ENCODE peak calls at places on chromosome 17, in nine cellular contexts. F is OCI-LY7; Q is transverse colon; K is adrenal gland; V is gastrocnemius medialis; N is lung; B is colonic mucosa; P is astrocyte; L is CD8-positive, alpha-beta memory T cell. T is an unnamed sample.

GRCh38 chr17:53012364-53012763 is 810.4 kb upstream of the KIF2B start:
- DNase-seq in F (no peak), N (no peak), B (no peak), K (no peak), P (no peak), V (no peak), Q (no peak), L (no peak), T (no peak)

GRCh38 chr17:69098635-69099034 is 37.9 kb upstream of the ABCA9 start:
- DNase-seq in L (no peak), K (no peak), F (no peak), V (no peak), N (no peak), B (no peak), P (no peak), Q (no peak), T (no peak)

GRCh38 chr17:77302682-77303081 is 161.9 kb downstream of the SEC14L1 start:
- DNase-seq in L (no peak), K (no peak), V (no peak), P (no peak), N (no peak), Q (no peak), B (no peak), F (no peak), T (no peak)

GRCh38 chr17:47929218-47930000 is 12.0 kb upstream of the PNPO start:
- DNase-seq in F (no peak), K (no peak), L (no peak), Q (no peak), B (no peak), P (no peak), V (no peak), N (no peak), T (no peak)

GRCh38 chr17:79983456-79983855 is 52.2 kb downstream of the TBC1D16 start:
- DNase-seq in P (peak), L (no peak), V (no peak), Q (peak), N (no peak), B (no peak), K (peak), F (no peak), T (no peak)

GRCh38 chr17:752002-752619 is at the start of gene GEMIN4:
- DNase-seq in V (peak), K (peak), B (peak), P (peak), N (peak), L (peak), F (peak), Q (peak), T (peak)

GRCh38 chr17:64128787-64129514 is 993 bp downstream of the ERN1 start:
- DNase-seq in Q (peak), N (no peak), F (peak), P (no peak), B (peak), L (no peak), K (peak), V (no peak), T (peak)

GRCh38 chr17:58507123-58507634 is 7.3 kb downstream of the MTMR4 start:
- DNase-seq in N (no peak), P (no peak), L (no peak), Q (no peak), B (no peak), F (no peak), V (no peak), K (peak), T (no peak)

GRCh38 chr17:4788807-4789700 is at the start of gene GLTPD2:
- DNase-seq in Q (peak), K (no peak), L (no peak), V (no peak), P (no peak), F (no peak), B (no peak), N (no peak), T (no peak)

GRCh38 chr17:81245024-81245664 is 6.0 kb downstream of the NDUFAF8 start:
- DNase-seq in N (no peak), P (peak), K (no peak), V (no peak), L (no peak), Q (no peak), F (peak), B (no peak), T (no peak)

GRCh38 chr17:64002658-64003525 is 4.7 kb downstream of the PRR29 start:
- DNase-seq in Q (no peak), N (no peak), B (peak), K (peak), F (no peak), P (no peak), V (no peak), L (no peak), T (no peak)

GRCh38 chr17:28760987-28761562 is 17.3 kb downstream of the TRAF4 start:
- DNase-seq in F (no peak), P (peak), L (no peak), N (peak), V (peak), Q (peak), B (peak), K (peak), T (peak)

DNA sequence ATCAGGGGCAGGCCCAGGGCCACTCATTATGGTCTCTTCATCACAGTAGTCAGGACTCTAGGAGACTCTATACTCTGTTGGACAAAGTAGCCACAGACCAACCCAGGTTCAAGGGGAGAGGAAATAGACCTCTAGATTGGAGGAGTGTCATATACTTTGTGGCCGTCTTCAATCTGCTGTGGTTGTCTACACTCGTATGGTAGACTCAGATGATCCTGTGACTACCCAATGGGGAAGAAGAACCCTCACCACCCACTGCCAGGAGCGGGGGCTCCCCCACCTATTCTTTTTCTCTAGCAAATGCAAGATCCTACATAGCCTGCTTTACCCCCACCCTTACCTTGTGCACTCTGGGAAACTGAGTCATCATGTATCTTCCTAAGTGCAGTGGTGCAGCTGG is 80.5 kb downstream of the KSR1 start:
- DNase-seq in B (no peak), F (no peak), P (no peak), K (no peak), L (no peak), Q (no peak), V (no peak), N (no peak), T (no peak)
- H3K27ac ChIP-seq in B (no peak), F (no peak), P (no peak), K (no peak), L (no peak), Q (peak), V (no peak), N (no peak), T (peak)

GRCh38 chr17:30570191-30570590 is 93.0 kb downstream of the GOSR1 start:
- DNase-seq in B (no peak), K (no peak), Q (no peak), L (no peak), V (no peak), N (no peak), P (no peak), F (no peak), T (no peak)

GRCh38 chr17:30570596-30571265 is 93.5 kb downstream of the GOSR1 start:
- DNase-seq in K (no peak), F (no peak), Q (no peak), P (no peak), N (no peak), V (no peak), B (no peak), L (no peak), T (no peak)

GRCh38 chr17:30559656-30560055 is 82.4 kb downstream of the GOSR1 start:
- DNase-seq in N (no peak), V (no peak), K (no peak), P (no peak), L (no peak), F (no peak), Q (no peak), B (no peak), T (no peak)

GRCh38 chr17:30567231-30568116 is 90.3 kb downstream of the GOSR1 start:
- DNase-seq in L (no peak), P (no peak), B (no peak), F (no peak), Q (no peak), N (no peak), K (no peak), V (no peak), T (no peak)

DNA sequence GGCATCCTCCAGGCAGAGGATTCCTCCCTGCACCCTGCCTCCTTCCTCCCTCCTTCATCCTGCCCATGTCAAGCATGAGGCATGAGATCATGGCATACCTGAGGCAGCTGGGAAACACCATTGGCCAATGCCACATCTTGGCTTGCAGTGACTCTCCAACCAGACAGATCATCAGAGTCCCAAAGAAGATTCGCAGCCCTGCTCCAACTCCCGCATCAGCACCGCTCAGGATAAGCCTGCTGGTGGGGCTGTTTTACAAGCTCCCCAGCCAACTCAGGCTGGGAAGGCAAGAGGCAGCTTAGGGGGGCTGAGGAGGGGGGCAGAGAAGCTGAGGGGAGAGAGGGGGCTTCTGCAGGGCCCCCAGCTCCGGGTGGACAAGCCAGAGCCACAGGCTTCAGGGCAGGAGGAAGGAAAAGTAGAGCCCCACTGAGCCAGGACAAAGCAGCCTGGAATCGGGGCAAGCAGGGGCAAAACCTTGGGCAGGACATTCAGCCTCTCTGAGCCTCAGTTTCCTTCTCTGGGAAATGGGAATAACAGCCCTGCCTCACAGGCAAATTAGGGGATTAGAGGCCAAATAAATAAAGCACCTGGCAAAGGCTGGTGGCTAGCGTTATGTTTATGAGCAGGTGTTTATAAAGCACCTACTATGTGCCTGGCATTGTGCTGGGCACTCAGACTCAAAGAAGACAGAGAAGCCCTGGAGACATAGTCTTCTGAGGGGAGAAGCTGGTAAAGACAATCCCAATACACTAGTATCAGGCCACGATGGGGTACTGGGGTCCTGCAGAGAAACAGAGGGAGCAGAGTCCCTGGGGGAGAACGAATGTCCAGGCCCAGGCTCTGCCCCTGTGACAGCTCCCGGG is 88.1 kb downstream of the GOSR1 start:
- DNase-seq in L (no peak), N (no peak), F (no peak), Q (no peak), K (no peak), P (no peak), B (no peak), V (no peak), T (no peak)
- H3K27ac ChIP-seq in L (no peak), N (no peak), F (no peak), Q (no peak), K (no peak), P (no peak), B (no peak), V (no peak), T (no peak)

GRCh38 chr17:8792646-8793045 is 6.5 kb downstream of the MFSD6L start:
- DNase-seq in P (no peak), F (no peak), L (no peak), V (no peak), B (no peak), K (no peak), Q (no peak), N (no peak), T (no peak)

GRCh38 chr17:8791248-8791909 is 7.8 kb downstream of the MFSD6L start:
- DNase-seq in B (no peak), K (no peak), Q (no peak), P (no peak), F (no peak), V (no peak), N (no peak), L (no peak), T (no peak)

GRCh38 chr17:8791910-8792270 is 7.3 kb downstream of the MFSD6L start:
- DNase-seq in P (peak), Q (no peak), F (no peak), V (no peak), K (no peak), L (no peak), B (no peak), N (no peak), T (no peak)

GRCh38 chr17:8788998-8789397 is 10.2 kb downstream of the MFSD6L start:
- DNase-seq in P (no peak), V (no peak), F (no peak), Q (no peak), B (no peak), K (no peak), L (no peak), N (no peak), T (no peak)

DNA sequence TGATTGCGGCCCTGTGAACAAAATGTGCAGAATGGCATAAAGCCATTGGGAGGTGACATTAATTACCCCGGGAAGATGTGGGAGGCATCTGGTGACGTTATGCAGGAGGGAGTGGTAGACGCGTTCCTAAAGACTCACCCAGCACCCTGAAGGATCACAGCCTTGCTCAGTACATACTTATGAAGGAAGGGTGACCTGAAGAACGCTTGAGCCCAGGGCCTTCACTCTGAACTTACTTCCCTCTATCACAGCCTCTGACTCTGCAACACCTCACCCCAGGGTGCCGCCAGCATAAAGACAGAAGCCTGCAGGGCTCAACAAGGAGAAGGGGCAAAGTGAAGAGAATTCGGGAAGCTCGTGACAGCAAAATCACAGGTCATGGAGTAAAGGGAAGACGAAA is 9.4 kb downstream of the MFSD6L start:
- DNase-seq in L (no peak), V (no peak), P (no peak), K (no peak), N (no peak), Q (no peak), F (no peak), B (no peak), T (no peak)
- H3K27ac ChIP-seq in L (no peak), V (no peak), P (no peak), K (no peak), N (no peak), Q (no peak), F (no peak), B (no peak), T (no peak)

GRCh38 chr17:72463287-72464102 is 342.7 kb downstream of the SOX9 start:
- DNase-seq in N (no peak), K (no peak), F (no peak), Q (no peak), P (no peak), B (no peak), V (no peak), L (no peak), T (peak)

GRCh38 chr17:72462814-72463213 is 342.0 kb downstream of the SOX9 start:
- DNase-seq in L (no peak), K (no peak), N (no peak), Q (no peak), P (no peak), B (no peak), V (no peak), F (no peak), T (no peak)

GRCh38 chr17:72462396-72462795 is 341.6 kb downstream of the SOX9 start:
- DNase-seq in L (no peak), N (no peak), Q (no peak), P (peak), V (no peak), B (no peak), F (no peak), K (no peak), T (no peak)

GRCh38 chr17:72460711-72461110 is 339.9 kb downstream of the SOX9 start:
- DNase-seq in B (no peak), Q (no peak), V (no peak), L (no peak), N (no peak), P (peak), K (no peak), F (no peak), T (peak)

GRCh38 chr17:72461757-72462156 is 340.9 kb downstream of the SOX9 start:
- DNase-seq in L (no peak), F (no peak), K (no peak), Q (no peak), V (no peak), N (no peak), P (no peak), B (no peak), T (no peak)
- H3K27ac ChIP-seq in L (no peak), F (no peak), K (no peak), Q (no peak), V (no peak), N (no peak), P (no peak), B (no peak), T (peak)

GRCh38 chr17:61449707-61450640 is 2.2 kb upstream of the TBX4 start:
- DNase-seq in F (no peak), L (no peak), K (no peak), V (no peak), P (no peak), B (no peak), Q (no peak), N (no peak), T (no peak)

GRCh38 chr17:61452301-61453290 is at the start of gene TBX4:
- DNase-seq in K (no peak), N (no peak), Q (no peak), B (no peak), F (no peak), V (no peak), L (no peak), P (no peak), T (no peak)

GRCh38 chr17:61453563-61453962 is 1.3 kb downstream of the TBX4 start:
- DNase-seq in B (no peak), L (no peak), V (no peak), P (peak), K (no peak), Q (no peak), F (no peak), N (no peak), T (no peak)

GRCh38 chr17:61451538-61452300 is 503 bp upstream of the TBX4 start:
- DNase-seq in B (no peak), K (no peak), V (no peak), L (no peak), P (no peak), N (no peak), F (no peak), Q (no peak), T (no peak)

GRCh38 chr17:61450641-61451537 is 1.3 kb upstream of the TBX4 start:
- DNase-seq in L (no peak), B (no peak), N (no peak), F (no peak), P (no peak), V (no peak), Q (no peak), K (no peak), T (no peak)
- H3K27ac ChIP-seq in L (no peak), B (no peak), N (peak), F (no peak), P (no peak), V (no peak), Q (no peak), K (no peak), T (no peak)

GRCh38 chr17:76252040-76252954 is 12.0 kb upstream of the RNF157 start:
- DNase-seq in V (peak), P (peak), L (no peak), K (peak), N (no peak), B (no peak), Q (peak), F (peak), T (no peak)
- H3K27ac ChIP-seq in V (peak), P (no peak), L (no peak), K (no peak), N (peak), B (peak), Q (peak), F (no peak), T (peak)

GRCh38 chr17:41907185-41907556 is 11.6 kb downstream of the ACLY start:
- DNase-seq in Q (no peak), L (no peak), F (no peak), K (peak), N (no peak), B (no peak), P (peak), V (no peak), T (no peak)

GRCh38 chr17:41906465-41907184 is 12.1 kb downstream of the ACLY start:
- DNase-seq in B (no peak), Q (no peak), N (no peak), F (no peak), P (no peak), V (no peak), L (no peak), K (peak), T (peak)

GRCh38 chr17:41907633-41908539 is 10.9 kb downstream of the ACLY start:
- DNase-seq in N (no peak), B (peak), V (no peak), P (no peak), L (no peak), K (no peak), F (no peak), Q (peak), T (no peak)

GRCh38 chr17:41905172-41905571 is 13.6 kb downstream of the ACLY start:
- DNase-seq in N (no peak), V (no peak), B (no peak), L (no peak), P (no peak), Q (no peak), K (no peak), F (no peak), T (no peak)

DNA sequence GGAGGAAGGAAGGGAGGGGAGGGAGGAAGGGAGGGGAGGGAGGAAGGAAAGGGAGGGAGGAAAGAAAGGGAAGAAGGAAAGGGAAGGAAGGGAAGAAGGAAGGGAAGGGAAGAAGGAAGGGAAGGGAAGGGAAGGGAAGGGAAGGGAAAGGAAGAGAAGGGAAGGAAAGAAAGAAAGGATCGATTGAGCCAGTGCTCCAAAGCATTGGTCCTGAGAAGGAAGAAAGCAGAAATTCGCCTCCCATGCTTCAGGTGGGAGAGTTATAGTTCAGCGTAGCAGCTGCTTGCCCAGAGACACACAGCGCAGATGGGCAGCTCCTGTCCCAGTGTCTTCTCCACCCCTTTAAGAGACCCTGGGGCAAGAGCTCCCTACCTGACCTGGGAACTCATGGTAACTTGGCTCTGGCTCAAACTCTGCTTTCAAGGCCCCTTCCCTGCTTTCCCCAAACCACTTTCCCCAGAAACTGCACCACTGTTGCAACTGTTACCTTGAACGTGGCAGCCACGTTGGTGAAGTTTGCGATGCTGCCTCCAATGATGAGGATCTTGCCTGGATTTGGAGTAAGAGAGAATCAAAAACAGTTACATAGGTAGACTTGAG is 14.4 kb downstream of the ACLY start:
- DNase-seq in Q (no peak), N (no peak), L (no peak), K (no peak), V (no peak), B (no peak), F (no peak), P (no peak), T (no peak)
- H3K27ac ChIP-seq in Q (no peak), N (no peak), L (no peak), K (no peak), V (no peak), B (no peak), F (no peak), P (no peak), T (no peak)

GRCh38 chr17:74761419-74761818 is 13.0 kb downstream of the NHERF1 start:
- DNase-seq in L (no peak), N (no peak), Q (no peak), K (no peak), B (no peak), F (no peak), V (no peak), P (no peak), T (no peak)

GRCh38 chr17:74761931-74762330 is 13.5 kb downstream of the NHERF1 start:
- DNase-seq in K (no peak), V (no peak), L (no peak), F (no peak), Q (no peak), N (no peak), B (no peak), P (no peak), T (no peak)

GRCh38 chr17:74760404-74761105 is 12.1 kb downstream of the NHERF1 start:
- DNase-seq in L (no peak), P (no peak), N (no peak), F (no peak), Q (no peak), B (no peak), K (peak), V (no peak), T (peak)

GRCh38 chr17:74766413-74766812 is 9.7 kb downstream of the NAT9 start:
- DNase-seq in B (no peak), Q (no peak), N (no peak), V (no peak), P (no peak), L (no peak), F (no peak), K (no peak), T (no peak)

GRCh38 chr17:74763565-74764387 is 12.4 kb downstream of the NAT9 start:
- DNase-seq in L (no peak), N (no peak), V (no peak), F (no peak), K (no peak), B (peak), Q (peak), P (no peak), T (peak)
- H3K27ac ChIP-seq in L (no peak), N (no peak), V (no peak), F (no peak), K (peak), B (no peak), Q (peak), P (no peak), T (no peak)